ENCODE peak calls at places on chromosomes 16 and 17, in seven cellular contexts. X is neuronal stem cell, M is mesendoderm, U is H9, P is mesenchymal stem cell, R is trophoblast cell, D is H1. T is an unnamed sample.

GRCh38 chr17:64662774-64663367 is 764 bp upstream of the SMURF2 start:
- DNase-seq in U (peak), X (no peak), M (no peak), P (no peak), R (no peak), D (peak), T (no peak)

GRCh38 chr16:67914758-67915622 is 16.7 kb downstream of the CTRL start:
- DNase-seq in M (peak), X (no peak), R (no peak), P (no peak), U (no peak), D (no peak), T (no peak)

GRCh38 chr17:50518265-50519023 is 10.2 kb downstream of the MYCBPAP start:
- DNase-seq in M (no peak), P (no peak), R (no peak), U (no peak), D (no peak), X (no peak), T (no peak)

GRCh38 chr16:3020604-3021448 is 658 bp downstream of the TNFRSF12A start:
- DNase-seq in M (peak), U (peak), D (peak), P (peak), R (peak), X (peak), T (peak)

GRCh38 chr17:60323754-60324153 is 68.2 kb downstream of the USP32 start:
- DNase-seq in D (no peak), U (no peak), P (no peak), M (no peak), X (no peak), R (no peak), T (no peak)

GRCh38 chr16:55203570-55203969 is 120.4 kb upstream of the IRX6 start:
- DNase-seq in U (no peak), R (no peak), D (no peak), X (no peak), P (no peak), M (no peak), T (no peak)

GRCh38 chr16:84224554-84224953 is 15.3 kb downstream of the KCNG4 start:
- DNase-seq in P (no peak), M (no peak), X (no peak), R (no peak), U (no peak), D (no peak), T (no peak)

GRCh38 chr17:77318491-77319210 is 177.9 kb downstream of the SEC14L1 start:
- DNase-seq in U (no peak), M (peak), P (peak), X (no peak), R (no peak), D (no peak), T (peak)

GRCh38 chr17:21033350-21033749 is 9.5 kb downstream of the USP22 start:
- DNase-seq in D (no peak), P (peak), X (no peak), M (no peak), R (no peak), U (no peak), T (peak)

GRCh38 chr16:68073902-68074760 is 11.0 kb upstream of the NFATC3 start:
- DNase-seq in X (no peak), D (no peak), U (no peak), R (no peak), M (no peak), P (no peak), T (no peak)

GRCh38 chr16:70568601-70569217 is 45.1 kb downstream of the SF3B3 start:
- DNase-seq in M (no peak), P (no peak), D (no peak), U (no peak), X (no peak), R (no peak), T (peak)

GRCh38 chr16:30698816-30699614 is at the start of gene SRCAP:
- DNase-seq in D (no peak), P (peak), M (peak), U (peak), X (peak), R (peak), T (peak)

GRCh38 chr17:40553694-40554534 is 11.4 kb downstream of the CCR7 start:
- DNase-seq in D (no peak), P (peak), R (no peak), X (no peak), U (peak), M (no peak), T (peak)

DNA sequence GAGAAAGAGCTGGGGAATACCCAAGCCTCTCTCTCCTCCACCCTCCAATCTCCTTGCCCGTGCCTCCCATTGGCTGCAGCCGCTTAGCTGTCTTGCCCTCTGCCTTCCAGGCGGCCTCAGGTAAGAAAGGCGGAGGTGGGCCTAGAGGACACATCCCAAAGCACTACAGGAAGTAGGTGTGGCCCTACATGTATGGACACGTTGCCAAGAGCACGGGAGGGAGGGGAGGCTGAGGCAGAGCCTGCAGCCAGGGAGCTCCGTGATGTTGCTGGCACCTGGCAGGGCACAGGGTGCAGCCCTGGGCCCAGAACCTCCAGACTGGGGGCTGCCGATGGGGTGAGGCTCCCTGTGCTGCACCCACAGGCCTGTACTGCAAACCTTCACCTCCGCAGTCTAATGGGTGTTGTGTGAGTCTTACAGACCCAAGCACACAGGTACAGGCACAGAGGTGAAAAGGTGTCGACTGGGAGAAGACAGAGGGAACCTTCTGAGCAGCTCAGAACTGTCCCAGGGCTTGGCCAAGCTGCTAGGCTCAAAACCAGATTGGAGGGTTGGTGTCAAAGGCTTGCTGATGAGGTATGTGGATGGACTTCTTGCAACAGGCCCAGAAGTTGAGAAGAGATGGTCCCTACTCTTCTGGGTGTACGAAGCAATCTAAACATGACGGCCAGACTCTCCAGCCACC is 23.5 kb upstream of the FOXK2 start:
- DNase-seq in X (no peak), R (peak), P (no peak), D (peak), U (peak), M (peak), T (no peak)
- H2AK5ac ChIP-seq in X (peak), R (no peak), P (no peak), D (peak), U (no peak), M (no peak), T (peak)

DNA sequence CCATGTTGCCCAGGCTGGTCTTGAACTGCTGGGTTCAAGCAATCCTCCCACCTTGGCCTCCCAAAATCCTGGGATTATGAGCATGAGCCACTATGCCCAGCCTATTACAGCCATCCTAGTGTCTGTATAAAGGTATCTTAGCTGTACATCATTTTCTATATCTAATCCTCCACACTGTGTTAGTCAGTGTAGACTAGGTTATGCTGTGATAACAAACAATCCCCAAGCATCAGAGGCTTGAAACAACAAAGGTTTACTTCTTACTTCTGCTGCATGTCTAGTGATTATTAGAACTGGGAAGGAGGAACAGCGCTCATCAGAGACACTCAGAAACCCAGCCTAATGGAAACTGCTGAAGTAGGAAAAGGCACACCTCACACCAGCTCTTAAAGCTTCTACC is 68.1 kb downstream of the ERCC4 start:
- DNase-seq in R (no peak), U (no peak), D (no peak), X (no peak), P (no peak), M (no peak), T (no peak)
- H2AK5ac ChIP-seq in R (no peak), U (no peak), D (no peak), X (no peak), P (no peak), M (no peak), T (no peak)

DNA sequence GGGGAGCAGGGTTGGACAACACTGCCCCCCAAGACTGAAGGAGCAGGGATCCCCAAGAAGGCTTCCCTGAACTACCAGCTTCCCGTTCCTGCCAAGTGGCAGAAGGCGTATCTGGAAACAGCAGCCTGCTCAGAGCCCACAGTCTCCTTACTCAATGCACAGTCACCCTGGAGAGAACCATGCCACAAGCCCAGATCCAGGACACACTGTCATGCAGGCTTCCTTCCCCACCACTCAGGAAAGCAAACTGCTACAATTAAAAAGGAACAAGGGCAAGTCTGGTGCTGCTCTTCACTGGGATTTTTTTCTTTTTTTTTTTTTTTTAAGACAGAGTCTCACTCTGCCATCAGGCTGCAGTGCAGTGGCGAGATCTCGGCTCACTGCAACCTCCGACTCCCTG is 8.2 kb downstream of the WDR45B start:
- DNase-seq in R (no peak), D (no peak), M (no peak), U (no peak), P (no peak), X (no peak), T (no peak)
- H2AK5ac ChIP-seq in R (no peak), D (no peak), M (no peak), U (no peak), P (no peak), X (no peak), T (no peak)

DNA sequence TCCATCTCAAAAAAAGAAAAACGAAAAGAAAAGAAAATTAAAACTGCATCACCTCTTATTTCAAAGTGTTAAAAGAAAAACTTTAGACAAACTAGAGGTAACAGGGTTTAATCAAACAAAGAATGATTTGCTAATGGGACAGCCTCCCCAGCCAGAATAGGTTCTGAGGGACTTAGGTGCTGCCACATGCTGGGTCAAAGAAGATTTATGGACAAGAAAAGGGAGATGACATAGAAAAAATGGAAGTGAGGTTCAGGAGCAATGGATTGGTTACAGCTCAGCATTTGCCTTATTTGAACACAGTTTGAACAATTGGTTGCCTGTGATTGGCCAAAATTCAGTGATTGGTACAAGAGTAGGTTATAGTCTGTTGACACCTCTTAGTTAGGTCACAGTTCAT is 21.1 kb downstream of the TMC5 start:
- DNase-seq in X (no peak), R (no peak), M (no peak), P (no peak), D (no peak), U (no peak), T (no peak)
- H2AK5ac ChIP-seq in X (no peak), R (no peak), M (no peak), P (no peak), D (no peak), U (no peak), T (no peak)